ENCODE peak calls at places on chromosome 11, in four cellular contexts. C, F, G and W are unnamed samples.

GRCh38 chr11:68004551-68005335 is 846 bp upstream of the UNC93B1 start:
- DNase-seq in C (no peak), F (no peak), G (no peak), W (peak; percentile 47)

GRCh38 chr11:61011950-61012830 is 40.7 kb downstream of the CD6 start:
- DNase-seq in C (peak; percentile 74), F (no peak), G (no peak), W (no peak)

GRCh38 chr11:79039122-79039521 is 401.7 kb downstream of the TENM4 start:
- DNase-seq in C (no peak), F (no peak), G (no peak), W (no peak)

GRCh38 chr11:45518853-45519545 is 146.4 kb downstream of the CHST1 start:
- DNase-seq in C (no peak), F (no peak), G (no peak), W (no peak)

GRCh38 chr11:75668508-75669297 is at the start of gene MAP6:
- DNase-seq in C (no peak), F (peak; percentile 13), G (peak; percentile 32), W (no peak)

GRCh38 chr11:23280088-23280487 is 419.8 kb upstream of the CCDC179 start:
- DNase-seq in C (no peak), F (no peak), G (no peak), W (no peak)

GRCh38 chr11:70054020-70054419 is 24.1 kb upstream of the ANO1 start:
- DNase-seq in C (no peak), F (no peak), G (no peak), W (no peak)

GRCh38 chr11:115501895-115502589 is 2.2 kb downstream of the CADM1 start:
- DNase-seq in C (no peak), F (no peak), G (no peak), W (no peak)

GRCh38 chr11:70755410-70756158 is 357.3 kb downstream of the CTTN start:
- DNase-seq in C (peak; percentile 90), F (peak; percentile 41), G (peak; percentile 90), W (no peak)

GRCh38 chr11:103898577-103899336 is 137.7 kb upstream of the DDI1 start:
- DNase-seq in C (no peak), F (no peak), G (no peak), W (no peak)

GRCh38 chr11:47067401-47067800 is 109.3 kb downstream of the ARFGAP2 start:
- DNase-seq in C (no peak), F (no peak), G (no peak), W (no peak)

GRCh38 chr11:59710136-59710847 is 3.4 kb downstream of the OR10V1 start:
- DNase-seq in C (no peak), F (no peak), G (no peak), W (no peak)

GRCh38 chr11:129658558-129658882 is 157.1 kb upstream of the TMEM45B start:
- DNase-seq in C (no peak), F (no peak), G (no peak), W (no peak)

GRCh38 chr11:9613830-9614762 is 40.6 kb downstream of the WEE1 start:
- DNase-seq in C (peak; percentile 99), F (peak; percentile 88), G (peak; percentile 94), W (peak; percentile 86)

GRCh38 chr11:111696556-111696955 is 69.6 kb downstream of the PPP2R1B start:
- DNase-seq in C (no peak), F (no peak), G (no peak), W (no peak)

GRCh38 chr11:73804712-73805111 is 17.0 kb downstream of the MRPL48 start:
- DNase-seq in C (no peak), F (no peak), G (no peak), W (no peak)

GRCh38 chr11:62008177-62008576 is 40.7 kb upstream of the FTH1 start:
- DNase-seq in C (no peak), F (no peak), G (no peak), W (no peak)

GRCh38 chr11:20355221-20356219 is 8.0 kb upstream of the HTATIP2 start:
- DNase-seq in C (no peak), F (peak; percentile 22), G (peak; percentile 59), W (no peak)

GRCh38 chr11:10443152-10443551 is 11.9 kb upstream of the AMPD3 start:
- DNase-seq in C (no peak), F (no peak), G (no peak), W (no peak)

GRCh38 chr11:11620966-11621880 is 582 bp downstream of the GALNT18 start:
- DNase-seq in C (peak; percentile 82), F (no peak), G (peak; percentile 10), W (no peak)

GRCh38 chr11:67657300-67657699 is 6.8 kb upstream of the ACY3 start:
- DNase-seq in C (no peak), F (no peak), G (no peak), W (no peak)

GRCh38 chr11:12232819-12233601 is 122.6 kb downstream of the MICAL2 start:
- DNase-seq in C (no peak), F (no peak), G (no peak), W (no peak)

GRCh38 chr11:1299621-1300020 is 9.8 kb downstream of the TOLLIP start:
- DNase-seq in C (peak; percentile 76), F (no peak), G (no peak), W (peak; percentile 61)

GRCh38 chr11:125376117-125376516 is 119.9 kb downstream of the FEZ1 start:
- DNase-seq in C (peak; percentile 63), F (no peak), G (peak; percentile 20), W (no peak)

GRCh38 chr11:30753994-30754393 is 167.8 kb upstream of the MPPED2 start:
- DNase-seq in C (no peak), F (no peak), G (no peak), W (no peak)

GRCh38 chr11:30753504-30753903 is 167.4 kb upstream of the MPPED2 start:
- DNase-seq in C (no peak), F (no peak), G (no peak), W (no peak)

DNA sequence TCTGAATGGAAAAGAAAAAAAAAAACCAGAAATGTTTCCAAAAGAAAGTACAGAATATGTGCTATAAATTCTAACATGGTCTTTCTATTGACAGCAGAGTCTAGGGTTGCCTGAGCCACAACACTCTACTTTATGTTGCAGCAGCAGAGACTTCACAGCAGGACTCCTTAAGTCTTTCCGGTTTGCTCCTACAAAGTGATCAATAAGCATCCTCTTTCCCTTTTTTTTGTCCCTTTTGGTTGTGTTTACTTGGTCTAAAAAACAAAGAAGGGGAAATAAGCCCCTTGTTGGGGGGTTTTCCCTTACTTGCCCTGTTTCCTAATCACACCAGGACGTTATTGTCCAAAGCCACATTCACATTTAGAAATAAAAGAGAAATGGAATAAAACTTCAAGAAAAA is 163.1 kb upstream of the MPPED2 start:
- DNase-seq in C (no peak), F (no peak), G (no peak), W (no peak)
- H3K27me3 ChIP-seq in C (no peaks in the 10 kb centered on the region), F (no peaks in the 10 kb centered on the region), G (no peaks in the 10 kb centered on the region), W (no peaks in the 10 kb centered on the region)

GRCh38 chr11:120184371-120184945 is 26.4 kb upstream of the OAF start:
- DNase-seq in C (no peak), F (no peak), G (no peak), W (no peak)
- H3K4me1 ChIP-seq in C (peaks cover 5% of the 10 kb centered on the region), F (no peaks in the 10 kb centered on the region), G (no peaks in the 10 kb centered on the region), W (peaks cover 5% of the 10 kb centered on the region)

GRCh38 chr11:3201677-3202181 is 16.9 kb downstream of the MRGPRG start:
- DNase-seq in C (peak; percentile 67), F (no peak), G (no peak), W (no peak)
- H3K27me3 ChIP-seq in C (peaks cover 57% of the 10 kb centered on the region), F (no peaks in the 10 kb centered on the region), G (peaks cover 33% of the 10 kb centered on the region), W (peaks cover 41% of the 10 kb centered on the region)

GRCh38 chr11:43989162-43989961 is 46.9 kb downstream of the C11orf96 start:
- DNase-seq in C (peak; percentile 60), F (no peak), G (no peak), W (no peak)

GRCh38 chr11:43986881-43987280 is 44.4 kb downstream of the C11orf96 start:
- DNase-seq in C (no peak), F (no peak), G (no peak), W (no peak)

GRCh38 chr11:43988040-43988793 is 45.8 kb downstream of the C11orf96 start:
- DNase-seq in C (no peak), F (no peak), G (peak; percentile 48), W (no peak)

GRCh38 chr11:43986327-43986726 is 43.9 kb downstream of the C11orf96 start:
- DNase-seq in C (no peak), F (no peak), G (no peak), W (no peak)

GRCh38 chr11:43987384-43988039 is 45.1 kb downstream of the C11orf96 start:
- DNase-seq in C (no peak), F (no peak), G (no peak), W (no peak)
- H3K4me1 ChIP-seq in C (no peaks in the 10 kb centered on the region), F (no peaks in the 10 kb centered on the region), G (peaks cover 12% of the 10 kb centered on the region), W (no peaks in the 10 kb centered on the region)

DNA sequence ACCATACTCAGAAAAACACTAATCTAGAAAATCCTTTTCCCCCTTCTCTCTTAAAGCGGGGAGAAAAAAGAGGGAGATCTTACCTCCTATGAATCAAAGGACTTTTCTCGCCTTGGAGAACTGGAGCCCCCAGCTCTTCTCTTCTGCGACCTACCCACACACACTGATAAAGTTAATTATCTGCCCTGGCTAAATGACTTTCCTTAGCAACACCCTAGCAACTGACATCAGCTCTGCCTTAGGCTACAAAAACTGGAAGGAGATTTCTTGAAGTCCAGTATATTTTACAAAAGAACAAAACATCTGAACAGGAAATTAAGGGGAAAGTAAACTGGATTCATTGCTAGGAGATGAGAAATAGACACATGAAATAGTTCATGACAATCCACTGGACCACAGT is 3.9 kb upstream of the SPON1 start:
- DNase-seq in C (no peak), F (no peak), G (no peak), W (no peak)
- H3K27me3 ChIP-seq in C (peaks cover 44% of the 10 kb centered on the region), F (peaks cover 4% of the 10 kb centered on the region), G (peaks cover 17% of the 10 kb centered on the region), W (peaks cover 90% of the 10 kb centered on the region)

GRCh38 chr11:66066751-66067150 is 3.3 kb upstream of the PACS1 start:
- DNase-seq in C (no peak), F (no peak), G (no peak), W (no peak)
- H3K4me1 ChIP-seq in C (peaks cover 30% of the 10 kb centered on the region), F (peaks cover 20% of the 10 kb centered on the region), G (peaks cover 17% of the 10 kb centered on the region), W (peaks cover 3% of the 10 kb centered on the region)

DNA sequence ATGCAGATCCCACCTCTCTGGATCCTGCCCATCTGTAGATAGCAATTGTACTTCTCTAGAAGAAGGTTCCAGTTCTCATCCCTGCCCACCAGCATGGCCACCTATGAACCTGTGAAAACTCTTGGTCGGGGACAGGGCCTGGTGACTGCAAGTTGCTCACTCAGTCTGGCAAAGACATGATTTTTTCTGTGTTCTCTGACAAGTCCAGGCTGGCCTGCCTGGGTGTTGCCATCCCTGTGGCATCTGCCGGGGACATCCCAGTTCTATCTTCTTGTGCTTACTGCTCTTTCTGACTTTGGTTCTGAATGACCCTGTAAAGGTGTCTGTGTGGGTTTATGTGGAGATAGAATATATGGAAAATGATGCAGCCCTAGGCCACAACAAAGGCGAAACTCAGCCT is 545.8 kb downstream of the INSC start:
- DNase-seq in C (no peak), F (no peak), G (no peak), W (no peak)
- H3K27me3 ChIP-seq in C (no peaks in the 10 kb centered on the region), F (no peaks in the 10 kb centered on the region), G (no peaks in the 10 kb centered on the region), W (no peaks in the 10 kb centered on the region)